ENCODE peak calls at places on chromosomes 5 and 9, in seven cellular contexts. M is K562; B is iPS DF 6.9; O is fibroblast of lung; I is pancreas; N is CD8-positive, alpha-beta T cell; G is DND-41. V is an unnamed sample.

GRCh38 chr5:160970605-160971191 is 118.7 kb upstream of the ATP10B start:
- DNase-seq in G (no peak), M (no peak), N (no peak), I (no peak), O (peak; percentile 1), B (no peak), V (no peak)

GRCh38 chr5:132013006-132013689 is 1.7 kb upstream of the ACSL6 start:
- DNase-seq in I (no peak), N (no peak), O (no peak), G (no peak), B (no peak), M (no peak), V (no peak)

GRCh38 chr9:136791466-136792276 is 527 bp downstream of the TMEM141 start:
- DNase-seq in M (peak; percentile 37), N (peak; percentile 69), O (no peak), G (peak; percentile 59), B (no peak), I (peak; percentile 91), V (no peak)

GRCh38 chr5:161545701-161546462 is 643 bp downstream of the GABRB2 start:
- DNase-seq in I (no peak), N (no peak), M (no peak), O (no peak), G (no peak), B (no peak), V (no peak)

GRCh38 chr9:116189683-116190082 is 36.1 kb downstream of the PAPPA start:
- DNase-seq in N (no peak), O (no peak), I (peak; percentile 58), M (no peak), G (no peak), B (no peak), V (no peak)

GRCh38 chr5:133032852-133033742 is 6.7 kb upstream of the ZCCHC10 start:
- DNase-seq in I (no peak), G (peak; percentile 19), N (no peak), O (no peak), B (no peak), M (peak; percentile 62), V (no peak)

GRCh38 chr5:80704221-80704620 is 49.4 kb upstream of the DHFR start:
- DNase-seq in O (no peak), N (no peak), B (no peak), G (peak; percentile 37), M (no peak), I (no peak), V (no peak)

GRCh38 chr5:81179959-81180358 is 53.2 kb upstream of the CKMT2 start:
- DNase-seq in B (no peak), I (no peak), M (no peak), G (no peak), N (no peak), O (no peak), V (no peak)

GRCh38 chr5:14328144-14328543 is 185.0 kb downstream of the TRIO start:
- DNase-seq in G (no peak), O (no peak), M (no peak), N (no peak), I (no peak), B (no peak), V (no peak)

GRCh38 chr5:62460578-62460983 is 48.0 kb downstream of the IPO11 start:
- DNase-seq in G (no peak), B (peak; percentile 9), N (no peak), O (peak; percentile 75), I (no peak), M (peak; percentile 27), V (no peak)

GRCh38 chr9:11159318-11159862 is 546.6 kb upstream of the PTPRD start:
- DNase-seq in B (no peak), G (no peak), M (no peak), N (no peak), I (no peak), O (no peak), V (no peak)

GRCh38 chr5:158770506-158770905 is 329.2 kb downstream of the EBF1 start:
- DNase-seq in N (no peak), M (peak; percentile 22), O (no peak), I (no peak), G (no peak), B (peak; percentile 29), V (no peak)

GRCh38 chr5:17232405-17232804 is 15.0 kb downstream of the BASP1 start:
- DNase-seq in I (no peak), N (no peak), O (no peak), G (no peak), B (no peak), M (no peak), V (no peak)

GRCh38 chr9:113963017-113963620 is 87.0 kb downstream of the ZNF618 start:
- DNase-seq in I (peak; percentile 68), O (peak; percentile 71), B (peak; percentile 27), M (peak; percentile 61), G (peak; percentile 25), N (no peak), V (no peak)

GRCh38 chr5:61289669-61290363 is 42.2 kb upstream of the ZSWIM6 start:
- DNase-seq in G (no peak), N (no peak), M (no peak), I (no peak), O (no peak), B (no peak), V (no peak)

GRCh38 chr5:152505442-152506042 is 100.5 kb upstream of the NMUR2 start:
- DNase-seq in G (peak; percentile 37), I (peak; percentile 25), M (peak; percentile 17), N (peak; percentile 7), O (peak; percentile 64), B (peak; percentile 31), V (peak; percentile 21)

GRCh38 chr9:37953775-37954437 is 50.0 kb upstream of the SLC25A51 start:
- DNase-seq in N (no peak), O (peak; percentile 97), I (no peak), M (peak; percentile 81), G (no peak), B (no peak), V (no peak)

GRCh38 chr5:138706655-138707480 is 46.4 kb upstream of the CTNNA1 start:
- DNase-seq in I (no peak), N (no peak), O (peak; percentile 73), B (no peak), G (no peak), M (no peak), V (no peak)

GRCh38 chr5:125484272-125485002 is 738.0 kb upstream of the ZNF608 start:
- DNase-seq in B (no peak), O (peak; percentile 99), N (no peak), I (peak; percentile 18), M (no peak), G (no peak), V (peak; percentile 71)

GRCh38 chr5:119583684-119584083 is 45.7 kb upstream of the FAM170A start:
- DNase-seq in I (no peak), O (no peak), G (no peak), N (no peak), B (no peak), M (no peak), V (no peak)

DNA sequence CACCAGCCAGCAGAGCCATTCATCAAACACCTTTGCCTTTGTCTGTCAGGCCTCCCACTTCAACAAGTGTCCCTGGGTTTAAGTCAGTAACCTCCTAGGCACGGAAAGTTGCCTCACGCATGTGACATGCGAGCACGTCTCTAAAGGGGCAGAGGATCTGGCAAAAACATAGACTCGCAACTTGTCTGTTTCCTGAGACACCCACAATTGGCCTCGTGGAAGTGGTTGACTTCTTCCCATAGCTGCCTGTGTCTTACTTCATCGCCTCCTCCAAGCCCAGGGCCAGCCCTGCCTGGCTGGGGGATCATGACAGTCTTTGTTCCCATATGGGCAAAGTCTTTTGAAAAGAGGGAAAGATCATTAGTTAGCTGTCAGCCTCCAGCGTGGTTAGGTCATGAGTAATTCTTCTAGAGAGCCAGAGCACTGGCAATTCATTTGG is 35.5 kb upstream of the GLRX start:
- DNase-seq in B (no peak), N (no peak), I (no peak), O (peak; percentile 97), M (no peak), G (no peak), V (no peak)
- H3K27ac ChIP-seq in B (no peak overlapping the region), N (no peak overlapping the region), I (peak overlapping the region; percentile 46), O (peak overlapping the region; percentile 97), M (no peak overlapping the region), G (no peak overlapping the region), V (peak overlapping the region; percentile 92)

GRCh38 chr9:34428325-34428958 is 29.9 kb downstream of the FAM219A start:
- DNase-seq in G (no peak), I (no peak), M (no peak), B (no peak), O (peak; percentile 71), N (no peak), V (no peak)
- H3K27ac ChIP-seq in G (no peak overlapping the region), I (no peak overlapping the region), M (no peak overlapping the region), B (no peak overlapping the region), O (no peak overlapping the region), N (no peak overlapping the region), V (peak overlapping the region; percentile 21)

GRCh38 chr5:50715001-50715400 is 48.6 kb downstream of the PARP8 start:
- DNase-seq in I (no peak), B (no peak), M (no peak), O (no peak), G (no peak), N (no peak), V (no peak)
- H3K27ac ChIP-seq in I (no peak overlapping the region), B (no peak overlapping the region), M (no peak overlapping the region), O (no peak overlapping the region), G (no peak overlapping the region), N (no peak overlapping the region), V (no peak overlapping the region)

GRCh38 chr5:18252559-18252958 is 618.3 kb downstream of the TAF11L14 start:
- DNase-seq in G (no peak), B (no peak), M (no peak), N (no peak), O (no peak), I (no peak), V (no peak)
- H3K27ac ChIP-seq in G (no peak overlapping the region), B (no peak overlapping the region), M (no peak overlapping the region), N (no peak overlapping the region), O (no peak overlapping the region), I (no peak overlapping the region), V (no peak overlapping the region)

GRCh38 chr5:168171901-168172717 is 119.3 kb upstream of the WWC1 start:
- DNase-seq in I (no peak), B (no peak), G (no peak), O (no peak), N (no peak), M (no peak), V (no peak)
- H3K27ac ChIP-seq in I (no peak overlapping the region), B (no peak overlapping the region), G (no peak overlapping the region), O (no peak overlapping the region), N (no peak overlapping the region), M (no peak overlapping the region), V (no peak overlapping the region)

DNA sequence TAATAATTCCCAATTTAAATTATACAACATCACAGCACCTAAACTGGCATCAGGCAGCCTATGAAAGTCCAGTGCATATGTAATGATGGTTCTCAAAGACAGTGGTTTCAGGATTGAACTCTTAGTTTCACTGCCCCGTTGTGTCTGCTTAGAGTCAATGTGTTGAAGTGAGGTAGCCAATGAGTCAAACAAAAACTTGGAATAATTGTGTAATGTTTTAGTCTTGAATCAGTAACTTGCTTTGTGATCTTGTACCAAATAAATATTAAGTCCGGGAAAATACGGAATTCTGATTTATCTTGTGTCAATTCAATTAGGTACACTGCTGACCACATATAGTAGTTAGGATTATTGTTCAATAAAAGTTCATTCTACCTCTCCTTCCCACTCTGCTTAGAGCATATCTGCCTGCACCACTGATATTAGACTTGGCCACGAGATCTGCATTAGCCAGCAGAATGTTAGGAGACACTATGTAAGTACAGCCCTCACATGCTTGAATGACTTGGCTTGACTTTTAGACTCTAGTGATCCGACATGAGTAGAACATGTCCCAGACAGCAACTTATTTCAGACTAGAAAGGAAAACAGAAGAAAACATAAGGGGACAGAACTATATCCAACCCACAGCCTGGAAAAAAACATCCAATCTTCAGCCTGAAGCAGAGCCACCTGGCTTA is 441.5 kb upstream of the PTGER4 start:
- DNase-seq in O (no peak), N (no peak), G (no peak), M (no peak), B (no peak), I (no peak), V (no peak)
- H3K27ac ChIP-seq in O (no peak overlapping the region), N (no peak overlapping the region), G (no peak overlapping the region), M (no peak overlapping the region), B (no peak overlapping the region), I (no peak overlapping the region), V (no peak overlapping the region)

GRCh38 chr9:12956805-12957204 is 182.0 kb downstream of the LURAP1L start:
- DNase-seq in M (no peak), G (no peak), O (no peak), B (no peak), N (no peak), I (no peak), V (no peak)
- H3K27ac ChIP-seq in M (no peak overlapping the region), G (no peak overlapping the region), O (no peak overlapping the region), B (no peak overlapping the region), N (no peak overlapping the region), I (no peak overlapping the region), V (no peak overlapping the region)

V was measured in caudate nucleus.